ENCODE peak calls at places on chromosome 6, in five cellular contexts. A, H, T, G and W are unnamed samples.

GRCh38 chr6:79694623-79695311 is 63.6 kb downstream of the SH3BGRL2 start:
- DNase-seq in G (no peak), H (no peak), T (no peak), A (no peak), W (no peak)

GRCh38 chr6:149779644-149779963 is 30.1 kb downstream of the PCMT1 start:
- DNase-seq in G (no peak), H (no peak), T (no peak), A (no peak), W (no peak)

GRCh38 chr6:34179106-34179720 is 33.3 kb upstream of the GRM4 start:
- DNase-seq in G (no peak), A (no peak), H (no peak), T (no peak), W (no peak)

GRCh38 chr6:116535109-116535508 is 10.4 kb downstream of the TRAPPC3L start:
- DNase-seq in G (no peak), A (no peak), H (no peak), T (no peak), W (no peak)

GRCh38 chr6:132227937-132228336 is 173.3 kb downstream of the MOXD1 start:
- DNase-seq in T (no peak), A (no peak), H (no peak), G (no peak), W (no peak)

GRCh38 chr6:4844108-4844507 is 67.9 kb downstream of the CDYL start:
- DNase-seq in H (no peak), A (no peak), T (no peak), G (no peak), W (no peak)

GRCh38 chr6:137724495-137725211 is 142.4 kb upstream of the TNFAIP3 start:
- DNase-seq in H (no peak), A (no peak), G (no peak), T (no peak), W (no peak)

GRCh38 chr6:162151050-162151658 is 576.4 kb downstream of the PRKN start:
- DNase-seq in A (no peak), T (no peak), H (no peak), G (peak), W (no peak)

GRCh38 chr6:35203680-35204079 is 10.1 kb upstream of the SCUBE3 start:
- DNase-seq in G (no peak), T (no peak), A (no peak), H (no peak), W (no peak)

GRCh38 chr6:125303512-125303854 is 1.7 kb upstream of the HDDC2 start:
- DNase-seq in T (no peak), H (no peak), A (no peak), G (no peak), W (no peak)

GRCh38 chr6:74249658-74250057 is 553.7 kb downstream of the CD109 start:
- DNase-seq in A (no peak), G (no peak), T (no peak), H (no peak), W (no peak)

GRCh38 chr6:56314683-56315523 is 67.5 kb upstream of the COL21A1 start:
- DNase-seq in A (no peak), G (peak), T (no peak), H (no peak), W (peak)

GRCh38 chr6:138522611-138523010 is 23.3 kb upstream of the NHSL1 start:
- DNase-seq in H (no peak), T (no peak), G (no peak), A (no peak), W (no peak)

GRCh38 chr6:13908955-13909381 is 15.8 kb upstream of the RNF182 start:
- DNase-seq in H (peak), A (peak), T (peak), G (peak), W (peak)

GRCh38 chr6:138953451-138953850 is 34.6 kb downstream of the REPS1 start:
- DNase-seq in T (no peak), G (no peak), A (no peak), H (no peak), W (no peak)

GRCh38 chr6:82385961-82386360 is 22.3 kb downstream of the TPBG start:
- DNase-seq in T (no peak), G (no peak), H (no peak), A (no peak), W (peak)

GRCh38 chr6:811186-811585 is 118.2 kb upstream of the EXOC2 start:
- DNase-seq in G (no peak), A (no peak), H (no peak), T (no peak), W (no peak)

GRCh38 chr6:139779988-139780774 is 405.7 kb upstream of the CITED2 start:
- DNase-seq in H (no peak), T (no peak), A (no peak), G (no peak), W (no peak)

GRCh38 chr6:151240036-151240685 is 394 bp downstream of the AKAP12 start:
- DNase-seq in H (peak), T (peak), A (peak), G (peak), W (no peak)

GRCh38 chr6:153167026-153167891 is 36.2 kb upstream of the RGS17 start:
- DNase-seq in G (peak), A (no peak), T (no peak), H (peak), W (peak)

GRCh38 chr6:75230484-75231325 is 12.9 kb downstream of the COX7A2 start:
- DNase-seq in T (no peak), A (no peak), G (peak), H (peak), W (peak)